ENCODE peak calls at places on chromosomes 7 and 10, in ten cellular contexts. One of them, this sample, is unnamed.

GRCh38 chr10:76717141-76717540 is 920.5 kb downstream of the KCNMA1 start:
- DNase-seq in heart left ventricle: no peak
- DNase-seq in HepG2: no peak
- DNase-seq in thyroid gland: no peak
- DNase-seq in stomach: no peak
- DNase-seq in endothelial cell of umbilical vein: peak
- DNase-seq in suprapubic skin: no peak
- DNase-seq in A549: no peak
- DNase-seq in esophagus muscularis mucosa: no peak
- DNase-seq in adrenal gland: no peak
- DNase-seq in this sample: no peak

GRCh38 chr10:46052057-46052790 is 6.2 kb upstream of the MSMB start:
- DNase-seq in adrenal gland: no peak
- DNase-seq in thyroid gland: no peak
- DNase-seq in A549: peak
- DNase-seq in stomach: no peak
- DNase-seq in esophagus muscularis mucosa: no peak
- DNase-seq in suprapubic skin: no peak
- DNase-seq in heart left ventricle: no peak
- DNase-seq in HepG2: peak
- DNase-seq in endothelial cell of umbilical vein: no peak
- DNase-seq in this sample: no peak

GRCh38 chr7:134632937-134633540 is 13.6 kb upstream of the BPGM start:
- DNase-seq in endothelial cell of umbilical vein: peak
- DNase-seq in esophagus muscularis mucosa: no peak
- DNase-seq in A549: peak
- DNase-seq in adrenal gland: no peak
- DNase-seq in HepG2: peak
- DNase-seq in thyroid gland: no peak
- DNase-seq in suprapubic skin: no peak
- DNase-seq in stomach: no peak
- DNase-seq in heart left ventricle: no peak
- DNase-seq in this sample: no peak

GRCh38 chr10:32983333-32983909 is 25.4 kb upstream of the ITGB1 start:
- DNase-seq in thyroid gland: no peak
- DNase-seq in heart left ventricle: no peak
- DNase-seq in A549: peak
- DNase-seq in suprapubic skin: no peak
- DNase-seq in HepG2: peak
- DNase-seq in esophagus muscularis mucosa: no peak
- DNase-seq in adrenal gland: no peak
- DNase-seq in stomach: no peak
- DNase-seq in endothelial cell of umbilical vein: peak
- DNase-seq in this sample: no peak

GRCh38 chr10:104393387-104393786 is 39.8 kb downstream of the CFAP58 start:
- DNase-seq in endothelial cell of umbilical vein: no peak
- DNase-seq in heart left ventricle: no peak
- DNase-seq in suprapubic skin: no peak
- DNase-seq in esophagus muscularis mucosa: no peak
- DNase-seq in stomach: no peak
- DNase-seq in HepG2: no peak
- DNase-seq in adrenal gland: no peak
- DNase-seq in A549: no peak
- DNase-seq in thyroid gland: no peak
- DNase-seq in this sample: no peak

GRCh38 chr10:72009430-72010081 is 45.4 kb downstream of the CHST3 start:
- DNase-seq in suprapubic skin: peak
- DNase-seq in thyroid gland: peak
- DNase-seq in HepG2: no peak
- DNase-seq in endothelial cell of umbilical vein: peak
- DNase-seq in adrenal gland: peak
- DNase-seq in A549: no peak
- DNase-seq in stomach: peak
- DNase-seq in esophagus muscularis mucosa: peak
- DNase-seq in heart left ventricle: peak
- DNase-seq in this sample: peak

GRCh38 chr10:49116509-49117365 is 1.4 kb upstream of the VSTM4 start:
- DNase-seq in HepG2: no peak
- DNase-seq in suprapubic skin: no peak
- DNase-seq in esophagus muscularis mucosa: no peak
- DNase-seq in heart left ventricle: no peak
- DNase-seq in stomach: no peak
- DNase-seq in thyroid gland: no peak
- DNase-seq in A549: no peak
- DNase-seq in endothelial cell of umbilical vein: no peak
- DNase-seq in adrenal gland: no peak
- DNase-seq in this sample: no peak

GRCh38 chr10:71239946-71240795 is 27.8 kb downstream of the UNC5B start:
- DNase-seq in endothelial cell of umbilical vein: peak
- DNase-seq in heart left ventricle: no peak
- DNase-seq in thyroid gland: no peak
- DNase-seq in suprapubic skin: no peak
- DNase-seq in HepG2: no peak
- DNase-seq in stomach: no peak
- DNase-seq in esophagus muscularis mucosa: no peak
- DNase-seq in adrenal gland: peak
- DNase-seq in A549: no peak
- DNase-seq in this sample: no peak

GRCh38 chr7:141685285-141686035 is 16.5 kb downstream of the DENND11 start:
- DNase-seq in HepG2: no peak
- DNase-seq in suprapubic skin: no peak
- DNase-seq in A549: no peak
- DNase-seq in endothelial cell of umbilical vein: no peak
- DNase-seq in thyroid gland: no peak
- DNase-seq in heart left ventricle: no peak
- DNase-seq in esophagus muscularis mucosa: no peak
- DNase-seq in adrenal gland: no peak
- DNase-seq in stomach: no peak
- DNase-seq in this sample: no peak

GRCh38 chr10:59971915-59972314 is 65.6 kb upstream of the CCDC6 start:
- DNase-seq in heart left ventricle: no peak
- DNase-seq in stomach: peak
- DNase-seq in endothelial cell of umbilical vein: no peak
- DNase-seq in A549: peak
- DNase-seq in HepG2: peak
- DNase-seq in adrenal gland: no peak
- DNase-seq in esophagus muscularis mucosa: no peak
- DNase-seq in suprapubic skin: no peak
- DNase-seq in thyroid gland: peak
- DNase-seq in this sample: no peak

GRCh38 chr7:130492519-130493274 is 812 bp downstream of the MEST start:
- DNase-seq in suprapubic skin: no peak
- DNase-seq in adrenal gland: peak
- DNase-seq in heart left ventricle: no peak
- DNase-seq in thyroid gland: no peak
- DNase-seq in esophagus muscularis mucosa: peak
- DNase-seq in stomach: no peak
- DNase-seq in A549: no peak
- DNase-seq in endothelial cell of umbilical vein: peak
- DNase-seq in HepG2: no peak
- DNase-seq in this sample: no peak

GRCh38 chr10:69222157-69223027 is 2.3 kb downstream of the HKDC1 start:
- DNase-seq in A549: peak
- DNase-seq in thyroid gland: peak
- DNase-seq in HepG2: peak
- DNase-seq in stomach: peak
- DNase-seq in endothelial cell of umbilical vein: peak
- DNase-seq in suprapubic skin: no peak
- DNase-seq in adrenal gland: no peak
- DNase-seq in heart left ventricle: no peak
- DNase-seq in esophagus muscularis mucosa: no peak
- DNase-seq in this sample: no peak

GRCh38 chr10:69225681-69226080 is 5.5 kb downstream of the HKDC1 start:
- DNase-seq in esophagus muscularis mucosa: no peak
- DNase-seq in adrenal gland: no peak
- DNase-seq in A549: no peak
- DNase-seq in thyroid gland: no peak
- DNase-seq in HepG2: no peak
- DNase-seq in heart left ventricle: no peak
- DNase-seq in suprapubic skin: no peak
- DNase-seq in stomach: no peak
- DNase-seq in endothelial cell of umbilical vein: no peak
- DNase-seq in this sample: no peak

GRCh38 chr10:69223028-69223342 is 2.9 kb downstream of the HKDC1 start:
- DNase-seq in esophagus muscularis mucosa: no peak
- DNase-seq in A549: no peak
- DNase-seq in HepG2: no peak
- DNase-seq in thyroid gland: no peak
- DNase-seq in suprapubic skin: no peak
- DNase-seq in heart left ventricle: no peak
- DNase-seq in stomach: no peak
- DNase-seq in adrenal gland: no peak
- DNase-seq in endothelial cell of umbilical vein: no peak
- DNase-seq in this sample: no peak

GRCh38 chr10:69226919-69227450 is 6.9 kb downstream of the HKDC1 start:
- DNase-seq in endothelial cell of umbilical vein: no peak
- DNase-seq in esophagus muscularis mucosa: no peak
- DNase-seq in heart left ventricle: no peak
- DNase-seq in stomach: no peak
- DNase-seq in HepG2: no peak
- DNase-seq in A549: no peak
- DNase-seq in suprapubic skin: no peak
- DNase-seq in thyroid gland: no peak
- DNase-seq in adrenal gland: no peak
- DNase-seq in this sample: no peak

DNA sequence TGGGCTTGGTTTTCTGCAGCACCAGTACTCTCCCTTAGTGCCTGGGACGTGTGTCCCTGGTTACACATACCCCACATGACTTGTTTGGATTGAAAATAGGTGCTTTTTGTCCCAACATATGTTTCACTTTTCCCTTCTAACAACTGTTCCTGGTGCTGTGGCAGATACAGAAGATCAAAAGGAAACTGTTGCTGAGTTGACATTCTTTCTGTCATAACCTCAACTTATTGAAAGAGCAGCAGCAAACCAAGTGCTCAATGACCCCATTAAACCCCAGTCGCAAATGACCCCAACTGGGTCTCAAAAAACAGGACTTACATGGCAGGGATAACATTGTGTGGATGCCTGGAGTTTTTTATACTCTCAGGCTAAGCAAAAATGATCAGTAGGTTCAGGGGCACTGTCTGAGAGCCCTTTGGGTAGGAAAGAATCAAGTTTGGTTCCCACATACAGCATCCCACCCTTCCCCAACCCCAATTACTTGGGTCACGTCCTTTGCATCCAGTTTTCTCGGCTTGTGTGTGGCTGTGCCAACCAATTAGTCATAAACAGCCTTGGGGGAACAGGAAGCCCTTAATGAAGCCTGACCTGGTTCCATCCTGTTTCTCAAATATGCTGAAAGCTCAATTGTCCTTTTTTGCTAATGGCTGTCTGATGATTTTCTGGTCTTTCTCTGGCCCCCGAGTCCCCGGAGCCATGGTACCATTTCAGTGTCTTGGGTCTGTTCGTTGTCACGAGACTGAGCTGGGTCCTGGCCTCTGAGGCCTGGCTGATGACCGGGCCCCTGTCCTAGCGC is 4.9 kb downstream of the HKDC1 start:
- DNase-seq in thyroid gland: no peak
- DNase-seq in stomach: no peak
- DNase-seq in adrenal gland: no peak
- DNase-seq in endothelial cell of umbilical vein: peak
- DNase-seq in HepG2: no peak
- DNase-seq in A549: no peak
- DNase-seq in suprapubic skin: no peak
- DNase-seq in heart left ventricle: no peak
- DNase-seq in esophagus muscularis mucosa: no peak
- DNase-seq in this sample: no peak
- H3K27ac ChIP-seq in thyroid gland: no peak
- H3K27ac ChIP-seq in stomach: no peak
- H3K27ac ChIP-seq in adrenal gland: no peak
- H3K27ac ChIP-seq in endothelial cell of umbilical vein: peak
- H3K27ac ChIP-seq in HepG2: no peak
- H3K27ac ChIP-seq in A549: no peak
- H3K27ac ChIP-seq in suprapubic skin: no peak
- H3K27ac ChIP-seq in heart left ventricle: no peak
- H3K27ac ChIP-seq in esophagus muscularis mucosa: no peak
- H3K27ac ChIP-seq in this sample: no peak

GRCh38 chr7:22979861-22980260 is 34.1 kb downstream of the HYCC1 start:
- DNase-seq in endothelial cell of umbilical vein: no peak
- DNase-seq in A549: no peak
- DNase-seq in stomach: no peak
- DNase-seq in HepG2: no peak
- DNase-seq in heart left ventricle: no peak
- DNase-seq in adrenal gland: no peak
- DNase-seq in thyroid gland: no peak
- DNase-seq in esophagus muscularis mucosa: no peak
- DNase-seq in suprapubic skin: no peak
- DNase-seq in this sample: no peak
- TF ChIP-seq CTCF in endothelial cell of umbilical vein: no peak
- TF ChIP-seq CTCF in A549: no peak
- TF ChIP-seq CTCF in stomach: no peak
- TF ChIP-seq CTCF in HepG2: no peak
- TF ChIP-seq CTCF in heart left ventricle: no peak
- TF ChIP-seq CTCF in adrenal gland: no peak
- TF ChIP-seq CTCF in thyroid gland: no peak
- TF ChIP-seq CTCF in esophagus muscularis mucosa: no peak
- TF ChIP-seq CTCF in suprapubic skin: no peak
- TF ChIP-seq CTCF in this sample: no peak

DNA sequence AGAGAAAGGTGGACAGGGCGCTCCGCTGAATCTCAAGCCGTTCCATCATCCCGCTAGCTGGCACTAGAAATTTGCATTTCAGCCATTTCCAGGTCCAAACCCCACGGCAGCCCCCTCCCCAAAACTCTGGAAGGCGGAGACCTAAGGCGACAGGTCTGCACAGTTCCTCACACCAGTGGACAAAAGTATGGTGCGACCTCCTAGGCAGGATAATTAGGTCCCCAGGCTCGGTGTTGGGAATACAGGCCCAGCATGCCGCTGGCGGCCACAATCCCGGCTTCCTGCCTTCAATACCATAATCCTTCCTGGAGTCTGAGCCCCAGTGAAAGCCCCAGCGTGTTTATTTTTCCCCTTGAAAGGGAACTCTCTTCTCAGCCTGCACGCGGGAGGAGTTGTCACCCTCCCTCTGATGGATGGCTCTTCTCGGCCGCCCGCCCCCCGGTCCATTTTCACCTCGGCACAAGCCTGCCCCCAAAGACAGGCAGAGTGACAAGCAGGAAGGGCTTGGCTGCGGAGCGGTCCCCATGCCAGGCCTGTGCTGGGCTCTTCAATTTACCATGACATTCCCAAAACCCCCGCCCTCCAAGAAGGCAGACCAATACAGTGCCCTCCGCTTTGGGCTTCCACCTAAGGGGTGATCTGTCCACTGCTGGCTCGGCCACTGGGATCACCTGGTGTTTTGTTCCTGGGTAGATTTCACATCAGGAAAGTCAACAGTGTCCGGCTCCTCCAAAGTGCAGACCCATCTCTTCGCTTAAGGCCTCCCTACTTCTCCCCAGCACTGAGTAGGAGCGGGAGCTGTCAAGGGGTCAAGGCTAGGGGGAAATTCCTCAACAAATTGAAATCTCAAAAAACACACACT is 2.2 kb downstream of the FGFR2 start:
- DNase-seq in esophagus muscularis mucosa: no peak
- DNase-seq in thyroid gland: peak
- DNase-seq in A549: no peak
- DNase-seq in suprapubic skin: no peak
- DNase-seq in stomach: no peak
- DNase-seq in endothelial cell of umbilical vein: no peak
- DNase-seq in HepG2: no peak
- DNase-seq in adrenal gland: no peak
- DNase-seq in heart left ventricle: no peak
- DNase-seq in this sample: peak
- TF ChIP-seq POLR2A in esophagus muscularis mucosa: no peak
- TF ChIP-seq POLR2A in thyroid gland: no peak
- TF ChIP-seq POLR2A in A549: no peak
- TF ChIP-seq POLR2A in suprapubic skin: no peak
- TF ChIP-seq POLR2A in stomach: no peak
- TF ChIP-seq POLR2A in endothelial cell of umbilical vein: no peak
- TF ChIP-seq POLR2A in HepG2: no peak
- TF ChIP-seq POLR2A in adrenal gland: no peak
- TF ChIP-seq POLR2A in heart left ventricle: no peak
- TF ChIP-seq POLR2A in this sample: no peak

GRCh38 chr10:6589287-6590094 is 9.4 kb upstream of the PRKCQ start:
- DNase-seq in A549: no peak
- DNase-seq in esophagus muscularis mucosa: no peak
- DNase-seq in HepG2: no peak
- DNase-seq in endothelial cell of umbilical vein: no peak
- DNase-seq in adrenal gland: no peak
- DNase-seq in thyroid gland: no peak
- DNase-seq in suprapubic skin: no peak
- DNase-seq in heart left ventricle: no peak
- DNase-seq in stomach: no peak
- DNase-seq in this sample: no peak
- H3K27ac ChIP-seq in A549: no peak
- H3K27ac ChIP-seq in esophagus muscularis mucosa: no peak
- H3K27ac ChIP-seq in HepG2: no peak
- H3K27ac ChIP-seq in endothelial cell of umbilical vein: no peak
- H3K27ac ChIP-seq in adrenal gland: no peak
- H3K27ac ChIP-seq in thyroid gland: no peak
- H3K27ac ChIP-seq in suprapubic skin: no peak
- H3K27ac ChIP-seq in heart left ventricle: no peak
- H3K27ac ChIP-seq in stomach: no peak
- H3K27ac ChIP-seq in this sample: no peak